ENCODE peak calls at places on chromosomes 16 and 17, in ten cellular contexts. M is choroid plexus epithelial cell, J is spleen, F is A549, W is AG09319, X is fibroblast of lung, G is tibial artery, P is AG04450, E is keratinocyte, R is PC-3. N is an unnamed sample.

GRCh38 chr17:17041018-17041521 is 1.2 kb upstream of the MPRIP start:
- DNase-seq in M (no peak), J (peak; percentile 73), F (no peak), W (no peak), X (peak; percentile 47), G (peak; percentile 20), P (no peak), E (no peak), R (peak; percentile 82), N (peak; percentile 34)

GRCh38 chr17:39196820-39197331 is 593 bp downstream of the CACNB1 start:
- DNase-seq in M (no peak), J (no peak), F (peak; percentile 83), W (no peak), X (no peak), G (peak; percentile 51), P (no peak), E (no peak), R (peak; percentile 35), N (peak; percentile 81)

GRCh38 chr16:20938426-20938825 is 37.9 kb downstream of the LYRM1 start:
- DNase-seq in M (peak; percentile 44), J (no peak), F (no peak), W (no peak), X (peak; percentile 53), G (no peak), P (no peak), E (no peak), R (peak; percentile 74), N (no peak)

GRCh38 chr17:61783556-61784304 is 79.6 kb downstream of the BRIP1 start:
- DNase-seq in M (no peak), J (no peak), F (no peak), W (no peak), X (no peak), G (no peak), P (no peak), E (no peak), R (no peak), N (no peak)

GRCh38 chr17:28466521-28467048 is 6.9 kb upstream of the SLC13A2 start:
- DNase-seq in M (no peak), J (no peak), F (no peak), W (no peak), X (peak; percentile 33), G (no peak), P (no peak), E (no peak), R (no peak), N (no peak)

GRCh38 chr16:89557230-89557935 is 3.1 kb upstream of the RPL13 start:
- DNase-seq in M (peak; percentile 88), J (peak; percentile 93), F (peak; percentile 78), W (no peak), X (peak; percentile 65), G (peak; percentile 74), P (no peak), E (no peak), R (peak; percentile 60), N (peak; percentile 92)

GRCh38 chr16:4450921-4451619 is 23.4 kb downstream of the NMRAL1 start:
- DNase-seq in M (no peak), J (no peak), F (no peak), W (peak; percentile 39), X (no peak), G (no peak), P (no peak), E (no peak), R (no peak), N (no peak)

GRCh38 chr16:20866161-20866772 is 33.9 kb downstream of the DCUN1D3 start:
- DNase-seq in M (peak; percentile 73), J (no peak), F (peak; percentile 76), W (no peak), X (peak; percentile 91), G (peak; percentile 38), P (no peak), E (peak; percentile 69), R (peak; percentile 70), N (no peak)

GRCh38 chr17:81349397-81350319 is 45.6 kb upstream of the BAHCC1 start:
- DNase-seq in M (no peak), J (no peak), F (no peak), W (no peak), X (peak; percentile 38), G (no peak), P (no peak), E (no peak), R (peak; percentile 77), N (no peak)

GRCh38 chr16:90012978-90013745 is 6.1 kb downstream of the DBNDD1 start:
- DNase-seq in M (no peak), J (no peak), F (no peak), W (no peak), X (no peak), G (no peak), P (no peak), E (no peak), R (no peak), N (no peak)

GRCh38 chr16:3646348-3646920 is 8.1 kb upstream of the DNASE1 start:
- DNase-seq in M (peak; percentile 31), J (peak; percentile 41), F (peak; percentile 80), W (no peak), X (no peak), G (no peak), P (no peak), E (no peak), R (peak; percentile 84), N (no peak)

GRCh38 chr17:81135503-81136283 is 29.6 kb upstream of the PVALEF start:
- DNase-seq in M (no peak), J (no peak), F (no peak), W (no peak), X (no peak), G (no peak), P (no peak), E (no peak), R (no peak), N (no peak)

GRCh38 chr16:70576431-70577255 is 53.0 kb downstream of the SF3B3 start:
- DNase-seq in M (peak; percentile 87), J (no peak), F (no peak), W (peak; percentile 50), X (peak; percentile 63), G (peak; percentile 13), P (peak; percentile 59), E (no peak), R (peak; percentile 22), N (no peak)

GRCh38 chr16:87851141-87851587 is 18.1 kb downstream of the SLC7A5 start:
- DNase-seq in M (no peak), J (no peak), F (no peak), W (no peak), X (peak; percentile 22), G (no peak), P (no peak), E (no peak), R (no peak), N (no peak)

GRCh38 chr17:73691321-73691766 is 47.1 kb upstream of the SDK2 start:
- DNase-seq in M (no peak), J (no peak), F (no peak), W (no peak), X (no peak), G (no peak), P (no peak), E (no peak), R (no peak), N (no peak)

GRCh38 chr17:17096438-17097178 is 54.4 kb downstream of the MPRIP start:
- DNase-seq in M (no peak), J (peak; percentile 34), F (no peak), W (no peak), X (peak; percentile 35), G (peak; percentile 66), P (no peak), E (no peak), R (no peak), N (no peak)

GRCh38 chr16:56257260-56257659 is 66.0 kb downstream of the GNAO1 start:
- DNase-seq in M (no peak), J (no peak), F (no peak), W (no peak), X (no peak), G (peak; percentile 40), P (no peak), E (no peak), R (no peak), N (no peak)

GRCh38 chr17:48546924-48547838 is 2.3 kb upstream of the HOXB2 start:
- DNase-seq in M (no peak), J (no peak), F (no peak), W (no peak), X (peak; percentile 57), G (no peak), P (no peak), E (no peak), R (no peak), N (no peak)

GRCh38 chr16:66549284-66550131 is at the start of gene TK2:
- DNase-seq in M (peak; percentile 80), J (peak; percentile 92), F (peak; percentile 65), W (no peak), X (peak; percentile 73), G (peak; percentile 33), P (peak; percentile 43), E (no peak), R (peak; percentile 30), N (peak; percentile 57)
- TF ChIP-seq CTCF in M (peak; percentile 27), J (peak; percentile 23), F (peak; percentile 17), W (no peak), X (no peak), G (no peak), P (peak; percentile 20), E (peak; percentile 24), R (peak; percentile 26), N (no peak)

GRCh38 chr17:41913798-41914197 is 5.0 kb downstream of the ACLY start:
- DNase-seq in M (no peak), J (no peak), F (no peak), W (no peak), X (no peak), G (no peak), P (no peak), E (no peak), R (no peak), N (no peak)
- TF ChIP-seq CTCF in M (no peak), J (no peak), F (no peak), W (no peak), X (no peak), G (no peak), P (no peak), E (no peak), R (no peak), N (no peak)

DNA sequence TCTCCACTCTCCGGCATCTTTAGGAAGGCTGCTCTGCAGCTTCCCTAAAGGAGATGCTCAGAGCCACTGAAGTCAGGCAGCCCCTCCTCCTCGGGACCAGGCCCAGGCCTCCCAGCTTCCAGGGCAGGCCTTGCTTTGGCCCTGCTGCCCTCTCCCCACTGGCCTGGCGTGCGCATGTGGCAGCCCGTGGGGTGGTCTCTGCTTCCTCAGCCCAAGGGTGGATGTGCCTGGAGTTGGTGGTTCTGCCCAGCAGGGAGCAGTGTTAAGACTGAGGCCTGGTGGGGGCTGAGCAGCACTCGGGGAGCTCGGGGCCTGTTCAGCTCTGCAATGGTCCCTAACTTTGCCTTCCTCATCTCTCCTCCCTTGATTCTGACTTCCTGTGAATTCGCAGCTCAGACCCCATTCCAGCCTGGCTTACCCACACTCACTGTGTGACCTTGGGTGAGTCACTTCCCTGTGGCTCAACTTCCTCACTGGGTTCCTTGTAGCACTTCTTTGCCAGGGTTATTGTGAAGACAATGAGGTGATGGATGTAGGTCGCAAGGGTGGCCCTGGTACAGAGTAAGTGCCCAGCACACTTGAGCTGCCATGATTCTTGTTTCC is 63.2 kb downstream of the NKD1 start:
- DNase-seq in M (peak; percentile 27), J (no peak), F (no peak), W (no peak), X (peak; percentile 43), G (no peak), P (no peak), E (no peak), R (peak; percentile 6), N (no peak)
- TF ChIP-seq CTCF in M (peak; percentile 22), J (no peak), F (no peak), W (no peak), X (peak; percentile 6), G (no peak), P (peak; percentile 7), E (no peak), R (no peak), N (no peak)

GRCh38 chr16:9115277-9115676 is 23.8 kb downstream of the HAPSTR1 start:
- DNase-seq in M (no peak), J (no peak), F (no peak), W (no peak), X (peak; percentile 75), G (no peak), P (no peak), E (no peak), R (peak; percentile 83), N (no peak)
- TF ChIP-seq CTCF in M (no peak), J (no peak), F (no peak), W (no peak), X (no peak), G (no peak), P (no peak), E (no peak), R (no peak), N (no peak)